ENCODE peak calls at places on chromosomes 11 and 22, in ten cellular contexts. S is heart right ventricle, B is pancreas, F is left lung, H is esophagus squamous epithelium, E is fibroblast of lung, L is dorsolateral prefrontal cortex, C is hepatocyte, O is ovary, G is endothelial cell of umbilical vein. W is an unnamed sample.
A peak's percentile ranks its signal among the peaks of the same experiment; 100 is the strongest.

GRCh38 chr22:17501679-17502285 is 61.5 kb upstream of the SLC25A18 start:
- DNase-seq in S (peak; percentile 50), B (no peak), F (no peak), H (no peak), E (peak; percentile 57), L (no peak), C (peak; percentile 76), O (peak; percentile 22), G (peak; percentile 79), W (no peak)

GRCh38 chr22:48481748-48482147 is 1345.9 kb downstream of the BRD1 start:
- DNase-seq in S (no peak), B (no peak), F (no peak), H (no peak), E (no peak), L (no peak), C (no peak), O (no peak), G (no peak), W (no peak)

GRCh38 chr11:67117667-67118058 is 1.4 kb upstream of the KDM2A start:
- DNase-seq in S (peak; percentile 17), B (peak; percentile 24), F (peak; percentile 41), H (no peak), E (no peak), L (no peak), C (peak; percentile 61), O (peak; percentile 41), G (peak; percentile 10), W (no peak)

GRCh38 chr11:34940026-34940677 is 23.7 kb downstream of the PDHX start:
- DNase-seq in S (no peak), B (no peak), F (no peak), H (no peak), E (peak; percentile 88), L (no peak), C (no peak), O (no peak), G (no peak), W (no peak)

GRCh38 chr11:16911658-16912057 is 102.6 kb downstream of the PLEKHA7 start:
- DNase-seq in S (no peak), B (no peak), F (no peak), H (no peak), E (no peak), L (no peak), C (no peak), O (no peak), G (no peak), W (no peak)

GRCh38 chr22:22348127-22348814 is 103.7 kb downstream of the VPREB1 start:
- DNase-seq in S (no peak), B (no peak), F (no peak), H (no peak), E (no peak), L (peak; percentile 85), C (peak; percentile 23), O (no peak), G (no peak), W (peak; percentile 61)

GRCh38 chr11:93623179-93623578 is 38.3 kb upstream of the CEP295 start:
- DNase-seq in S (no peak), B (no peak), F (no peak), H (no peak), E (no peak), L (no peak), C (peak; percentile 19), O (no peak), G (no peak), W (no peak)

GRCh38 chr11:1303973-1304372 is 5.5 kb downstream of the TOLLIP start:
- DNase-seq in S (no peak), B (peak; percentile 58), F (peak; percentile 66), H (no peak), E (peak; percentile 44), L (no peak), C (peak; percentile 18), O (peak; percentile 55), G (no peak), W (no peak)

DNA sequence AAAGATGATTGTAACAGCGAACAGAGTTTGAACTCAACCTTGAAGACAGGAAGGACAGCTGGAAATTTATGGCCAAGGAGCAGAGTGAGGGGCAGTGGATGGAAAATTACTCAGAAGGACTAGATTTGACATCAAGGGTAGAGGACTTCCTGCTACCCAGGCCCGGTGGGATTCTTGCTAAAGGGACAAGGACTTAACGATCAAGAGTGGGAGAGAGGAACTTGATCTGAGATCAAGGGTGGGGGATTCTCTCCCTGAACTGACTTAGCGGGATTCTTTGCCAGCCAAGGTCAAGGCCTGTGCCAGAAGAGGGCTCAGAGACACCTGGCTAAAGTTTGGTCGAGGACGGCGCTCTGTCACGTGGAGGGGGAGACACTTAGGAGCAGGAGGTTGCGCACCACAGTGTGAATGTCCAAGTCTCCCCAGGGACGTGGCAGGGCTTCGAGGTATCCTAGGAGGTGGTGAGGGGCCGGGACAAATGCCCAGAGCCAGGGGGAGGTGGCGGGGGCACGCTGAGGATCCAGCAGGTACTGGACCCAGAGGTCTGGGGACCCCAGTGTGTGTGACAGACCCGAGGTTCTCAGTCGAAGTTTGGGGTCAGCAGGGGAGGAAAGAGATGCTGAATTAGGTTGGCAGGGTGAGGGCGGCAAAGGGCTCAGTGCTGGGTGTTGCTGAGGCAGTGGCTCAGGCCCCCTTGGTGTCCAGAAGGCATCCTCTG is 46.1 kb upstream of the SHISAL1 start:
- DNase-seq in S (no peak), B (no peak), F (peak; percentile 26), H (no peak), E (no peak), L (no peak), C (no peak), O (peak; percentile 30), G (no peak), W (no peak)
- H3K27ac ChIP-seq in S (no peak overlapping the region), B (no peak overlapping the region), F (no peak overlapping the region), H (peak overlapping the region; percentile 8), E (no peak overlapping the region), L (no peak overlapping the region), C (no peak overlapping the region), O (peak overlapping the region; percentile 61), G (no peak overlapping the region), W (no peak overlapping the region)

GRCh38 chr11:58898106-58898505 is 41.2 kb upstream of the GLYATL1 start:
- DNase-seq in S (no peak), B (no peak), F (no peak), H (no peak), E (no peak), L (no peak), C (no peak), O (no peak), G (no peak), W (no peak)

GRCh38 chr11:58905716-58906547 is 33.4 kb upstream of the GLYATL1 start:
- DNase-seq in S (peak; percentile 64), B (peak; percentile 48), F (no peak), H (no peak), E (peak; percentile 94), L (peak; percentile 80), C (peak; percentile 84), O (no peak), G (peak; percentile 17), W (peak; percentile 22)

GRCh38 chr11:58902881-58903280 is 36.4 kb upstream of the GLYATL1 start:
- DNase-seq in S (no peak), B (no peak), F (no peak), H (no peak), E (no peak), L (no peak), C (no peak), O (no peak), G (no peak), W (no peak)

GRCh38 chr11:58905141-58905715 is 34.1 kb upstream of the GLYATL1 start:
- DNase-seq in S (peak; percentile 6), B (no peak), F (no peak), H (no peak), E (peak; percentile 73), L (peak; percentile 31), C (peak; percentile 64), O (no peak), G (no peak), W (no peak)

GRCh38 chr11:58900479-58901420 is 38.5 kb upstream of the GLYATL1 start:
- DNase-seq in S (peak; percentile 57), B (peak; percentile 76), F (peak; percentile 58), H (no peak), E (peak; percentile 78), L (peak; percentile 87), C (peak; percentile 87), O (no peak), G (peak; percentile 41), W (peak; percentile 74)
- H3K27ac ChIP-seq in S (no peak overlapping the region), B (no peak overlapping the region), F (no peak overlapping the region), H (no peak overlapping the region), E (no peak overlapping the region), L (no peak overlapping the region), C (no peak overlapping the region), O (no peak overlapping the region), G (no peak overlapping the region), W (no peak overlapping the region)

GRCh38 chr11:111331711-111332479 is 33.5 kb downstream of the POU2AF3 start:
- DNase-seq in S (no peak), B (no peak), F (no peak), H (no peak), E (peak; percentile 82), L (no peak), C (no peak), O (no peak), G (no peak), W (no peak)
- H3K27ac ChIP-seq in S (no peak overlapping the region), B (peak overlapping the region; percentile 18), F (no peak overlapping the region), H (peak overlapping the region; percentile 54), E (no peak overlapping the region), L (no peak overlapping the region), C (no peak overlapping the region), O (peak overlapping the region; percentile 77), G (no peak overlapping the region), W (no peak overlapping the region)

GRCh38 chr11:61752925-61753551 is 602 bp downstream of the MYRF start:
- DNase-seq in S (no peak), B (no peak), F (no peak), H (no peak), E (no peak), L (no peak), C (no peak), O (no peak), G (no peak), W (no peak)

GRCh38 chr11:61756452-61757212 is 4.2 kb downstream of the MYRF start:
- DNase-seq in S (no peak), B (peak; percentile 93), F (no peak), H (no peak), E (peak; percentile 46), L (no peak), C (peak; percentile 88), O (no peak), G (peak; percentile 14), W (no peak)

GRCh38 chr11:61756147-61756451 is 3.7 kb downstream of the MYRF start:
- DNase-seq in S (no peak), B (no peak), F (no peak), H (no peak), E (no peak), L (no peak), C (no peak), O (no peak), G (no peak), W (no peak)

GRCh38 chr11:61753672-61754071 is 1.2 kb downstream of the MYRF start:
- DNase-seq in S (no peak), B (no peak), F (no peak), H (no peak), E (no peak), L (no peak), C (no peak), O (no peak), G (no peak), W (no peak)

DNA sequence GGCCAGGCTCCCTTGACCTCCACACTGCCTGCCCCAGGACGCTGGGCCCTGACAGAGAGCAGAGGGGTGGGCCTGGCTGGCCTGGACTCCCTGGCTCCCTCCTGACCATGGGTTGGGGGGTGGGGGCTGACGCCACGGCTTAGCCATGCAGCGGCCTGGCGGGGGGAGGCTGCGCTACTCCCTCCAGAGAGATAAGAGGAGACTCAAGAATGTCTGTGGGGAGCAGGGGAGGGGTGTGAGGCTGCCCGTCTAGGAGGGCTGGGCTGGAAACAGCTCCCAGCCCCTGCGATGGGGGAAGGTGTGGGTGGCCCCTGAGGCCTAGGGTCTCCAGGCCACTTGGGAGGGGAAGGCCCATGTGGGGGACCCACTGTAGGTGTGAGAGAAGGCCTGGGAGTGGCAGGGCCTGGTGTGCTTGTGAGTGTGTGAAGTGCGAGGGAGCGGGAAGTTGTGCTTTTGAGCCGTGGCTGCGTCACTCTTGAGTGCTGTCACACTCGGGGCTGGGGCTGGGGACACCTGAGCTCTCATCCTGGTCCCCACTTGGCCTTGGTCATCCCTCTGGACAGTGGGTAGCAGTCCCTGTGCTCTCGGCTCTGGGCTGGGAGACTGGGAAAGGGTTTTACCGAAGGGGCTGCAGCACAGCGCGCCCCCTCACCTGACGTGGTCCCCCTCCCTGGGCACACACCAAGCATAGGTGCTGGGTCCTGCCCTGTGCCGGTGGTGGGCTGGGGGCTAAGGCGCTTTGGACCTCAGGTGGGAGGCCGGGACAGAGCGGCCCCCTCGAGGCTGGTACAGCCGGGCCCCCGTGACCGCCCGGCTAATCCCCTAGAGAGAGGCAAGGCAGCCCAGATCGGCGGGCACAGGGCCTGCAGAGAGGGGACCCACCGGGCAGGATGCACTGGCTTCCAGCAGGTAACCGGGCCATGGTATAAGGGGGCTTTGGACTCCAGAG is 2.4 kb downstream of the MYRF start:
- DNase-seq in S (no peak), B (no peak), F (no peak), H (no peak), E (peak; percentile 81), L (no peak), C (peak; percentile 87), O (peak; percentile 76), G (no peak), W (peak; percentile 18)
- H3K27ac ChIP-seq in S (no peak overlapping the region), B (peak overlapping the region; percentile 97), F (no peak overlapping the region), H (no peak overlapping the region), E (no peak overlapping the region), L (peak overlapping the region; percentile 99), C (peak overlapping the region; percentile 98), O (peak overlapping the region; percentile 11), G (no peak overlapping the region), W (peak overlapping the region; percentile 97)

W was measured in substantia nigra.